ENCODE peak calls at places on chromosomes 2 and 18, in eight cellular contexts. W is GM23248; V is fibroblast of the aortic adventitia; N is RKO; U is memory B cell; I is uterus; F is naive thymus-derived CD8-positive, alpha-beta T cell; M is activated CD8-positive, alpha-beta memory T cell treated with anti-CD3 and anti-CD28 coated beads for 24 hours. A is an unnamed sample.

GRCh38 chr2:233051241-233052149 is 8.6 kb upstream of the INPP5D start:
- DNase-seq in W (peak), V (peak), N (no peak), U (no peak), I (peak), F (no peak), M (no peak), A (peak)

GRCh38 chr2:233326500-233326899 is 18.9 kb downstream of the SAG start:
- DNase-seq in W (no peak), V (no peak), N (no peak), U (no peak), I (no peak), F (no peak), M (no peak), A (no peak)

GRCh38 chr2:168430431-168430830 is 25.6 kb upstream of the CERS6 start:
- DNase-seq in W (no peak), V (no peak), N (no peak), U (no peak), I (no peak), F (no peak), M (no peak), A (no peak)

GRCh38 chr18:45320724-45321123 is 294.6 kb upstream of the SLC14A2 start:
- DNase-seq in W (peak), V (peak), N (no peak), U (no peak), I (peak), F (no peak), M (no peak), A (no peak)

GRCh38 chr2:152468832-152469692 is 134.1 kb downstream of the FMNL2 start:
- DNase-seq in W (no peak), V (peak), N (no peak), U (no peak), I (no peak), F (no peak), M (no peak), A (peak)

GRCh38 chr2:136235451-136236418 is 117.8 kb upstream of the CXCR4 start:
- DNase-seq in W (peak), V (peak), N (peak), U (no peak), I (no peak), F (no peak), M (no peak), A (no peak)

GRCh38 chr2:239991689-239992314 is 33.3 kb downstream of the NDUFA10 start:
- DNase-seq in W (peak), V (peak), N (peak), U (no peak), I (peak), F (peak), M (no peak), A (no peak)

GRCh38 chr2:111957872-111958354 is 59.5 kb downstream of the MERTK start:
- DNase-seq in W (no peak), V (no peak), N (no peak), U (no peak), I (no peak), F (no peak), M (no peak), A (no peak)

GRCh38 chr2:98118161-98118560 is 31.2 kb downstream of the VWA3B start:
- DNase-seq in W (peak), V (peak), N (no peak), U (no peak), I (no peak), F (no peak), M (no peak), A (no peak)

GRCh38 chr18:50284226-50284885 is 3.0 kb upstream of the MBD1 start:
- DNase-seq in W (peak), V (no peak), N (peak), U (no peak), I (no peak), F (no peak), M (no peak), A (no peak)

GRCh38 chr2:165536861-165537499 is 67.5 kb downstream of the CSRNP3 start:
- DNase-seq in W (no peak), V (no peak), N (no peak), U (no peak), I (no peak), F (no peak), M (no peak), A (no peak)

GRCh38 chr2:67526283-67526682 is 129.2 kb downstream of the ETAA1 start:
- DNase-seq in W (peak), V (peak), N (no peak), U (no peak), I (no peak), F (no peak), M (no peak), A (no peak)

GRCh38 chr2:234326694-234327093 is 170.2 kb downstream of the ARL4C start:
- DNase-seq in W (no peak), V (no peak), N (no peak), U (no peak), I (no peak), F (no peak), M (no peak), A (no peak)

GRCh38 chr2:227990937-227991336 is 119.5 kb downstream of the DAW1 start:
- DNase-seq in W (no peak), V (no peak), N (no peak), U (no peak), I (no peak), F (no peak), M (no peak), A (no peak)

GRCh38 chr2:12008425-12009061 is 262.1 kb downstream of the LPIN1 start:
- DNase-seq in W (peak), V (no peak), N (no peak), U (no peak), I (no peak), F (no peak), M (no peak), A (no peak)

GRCh38 chr18:73283788-73284187 is 416.0 kb upstream of the NETO1 start:
- DNase-seq in W (no peak), V (no peak), N (no peak), U (no peak), I (no peak), F (no peak), M (no peak), A (no peak)

GRCh38 chr2:218229239-218229638 is 12.2 kb downstream of the ARPC2 start:
- DNase-seq in W (peak), V (peak), N (peak), U (no peak), I (no peak), F (peak), M (no peak), A (peak)

GRCh38 chr2:127415593-127416485 is 2.4 kb upstream of the PROC start:
- DNase-seq in W (no peak), V (no peak), N (no peak), U (peak), I (no peak), F (peak), M (peak), A (peak)

GRCh38 chr2:44937688-44938240 is 3.7 kb upstream of the SIX3 start:
- DNase-seq in W (peak), V (no peak), N (peak), U (no peak), I (no peak), F (no peak), M (no peak), A (no peak)

GRCh38 chr18:57624988-57625387 is 3.4 kb upstream of the NARS1 start:
- DNase-seq in W (peak), V (no peak), N (peak), U (no peak), I (no peak), F (no peak), M (no peak), A (no peak)

GRCh38 chr2:145012214-145012670 is 492.3 kb upstream of the ZEB2 start:
- DNase-seq in W (peak), V (peak), N (no peak), U (no peak), I (no peak), F (no peak), M (no peak), A (no peak)

GRCh38 chr2:203744091-203744490 is 37.7 kb downstream of the CD28 start:
- DNase-seq in W (peak), V (no peak), N (no peak), U (no peak), I (no peak), F (no peak), M (no peak), A (no peak)

GRCh38 chr2:159939946-159940345 is 122.5 kb downstream of the PLA2R1 start:
- DNase-seq in W (peak), V (no peak), N (peak), U (no peak), I (no peak), F (no peak), M (no peak), A (no peak)

GRCh38 chr2:191150451-191151314 is at the start of gene STAT4:
- DNase-seq in W (peak), V (peak), N (peak), U (peak), I (peak), F (peak), M (peak), A (peak)

GRCh38 chr2:154707994-154708393 is 9.5 kb downstream of the KCNJ3 start:
- DNase-seq in W (no peak), V (no peak), N (no peak), U (no peak), I (no peak), F (no peak), M (no peak), A (no peak)